ENCODE peak calls at places on chromosomes 12 and 14, in four cellular contexts. I, R, O and D are unnamed samples.

GRCh38 chr12:119839201-119839600 is 37.9 kb downstream of the CIT start:
- DNase-seq in I (no peak), R (no peak), O (no peak), D (no peak)

GRCh38 chr14:24251880-24252288 is 9.5 kb upstream of the TINF2 start:
- DNase-seq in I (no peak), R (no peak), O (no peak), D (no peak)

GRCh38 chr12:95130096-95130495 is 56.7 kb upstream of the NR2C1 start:
- DNase-seq in I (no peak), R (no peak), O (no peak), D (no peak)

GRCh38 chr12:62698701-62699101 is 232.1 kb downstream of the MON2 start:
- DNase-seq in I (no peak), R (no peak), O (no peak), D (no peak)

GRCh38 chr12:32995623-32996022 is 99.0 kb upstream of the PKP2 start:
- DNase-seq in I (no peak), R (no peak), O (no peak), D (no peak)

GRCh38 chr12:119869720-119870119 is 7.4 kb downstream of the CIT start:
- DNase-seq in I (no peak), R (no peak), O (no peak), D (no peak)

GRCh38 chr14:52443506-52443905 is 108.8 kb downstream of the TXNDC16 start:
- DNase-seq in I (no peak), R (no peak), O (no peak), D (no peak)

GRCh38 chr14:71521238-71521637 is 411.0 kb upstream of the RGS6 start:
- DNase-seq in I (no peak), R (no peak), O (no peak), D (no peak)

GRCh38 chr14:73457050-73457934 is 1.1 kb downstream of the NUMB start:
- DNase-seq in I (peak; percentile 54), R (no peak), O (peak; percentile 45), D (peak; percentile 79)

DNA sequence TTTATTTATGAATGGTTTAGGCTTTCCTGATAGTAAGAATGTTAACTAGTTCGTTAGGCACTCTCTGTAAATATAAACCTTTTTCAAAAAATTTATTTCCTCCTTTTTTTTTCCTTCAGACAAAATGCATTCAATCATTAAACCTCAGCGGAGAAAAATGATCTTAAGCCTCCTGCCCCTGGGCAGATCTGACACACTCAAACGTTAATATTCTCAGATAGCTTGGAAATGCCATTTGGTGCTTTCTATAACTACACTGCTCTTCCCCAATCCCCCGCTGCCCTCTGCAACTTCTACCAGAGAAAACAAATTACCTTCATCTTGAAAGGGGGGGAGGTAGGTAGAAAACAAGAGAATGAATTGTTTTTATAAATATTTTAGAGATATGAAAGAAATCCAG is 521.2 kb downstream of the MED13L start:
- DNase-seq in I (no peak), R (no peak), O (no peak), D (no peak)
- H3K4me3 ChIP-seq in I (no peak overlapping the region), R (no peak overlapping the region), O (no peak overlapping the region), D (no peak overlapping the region)

DNA sequence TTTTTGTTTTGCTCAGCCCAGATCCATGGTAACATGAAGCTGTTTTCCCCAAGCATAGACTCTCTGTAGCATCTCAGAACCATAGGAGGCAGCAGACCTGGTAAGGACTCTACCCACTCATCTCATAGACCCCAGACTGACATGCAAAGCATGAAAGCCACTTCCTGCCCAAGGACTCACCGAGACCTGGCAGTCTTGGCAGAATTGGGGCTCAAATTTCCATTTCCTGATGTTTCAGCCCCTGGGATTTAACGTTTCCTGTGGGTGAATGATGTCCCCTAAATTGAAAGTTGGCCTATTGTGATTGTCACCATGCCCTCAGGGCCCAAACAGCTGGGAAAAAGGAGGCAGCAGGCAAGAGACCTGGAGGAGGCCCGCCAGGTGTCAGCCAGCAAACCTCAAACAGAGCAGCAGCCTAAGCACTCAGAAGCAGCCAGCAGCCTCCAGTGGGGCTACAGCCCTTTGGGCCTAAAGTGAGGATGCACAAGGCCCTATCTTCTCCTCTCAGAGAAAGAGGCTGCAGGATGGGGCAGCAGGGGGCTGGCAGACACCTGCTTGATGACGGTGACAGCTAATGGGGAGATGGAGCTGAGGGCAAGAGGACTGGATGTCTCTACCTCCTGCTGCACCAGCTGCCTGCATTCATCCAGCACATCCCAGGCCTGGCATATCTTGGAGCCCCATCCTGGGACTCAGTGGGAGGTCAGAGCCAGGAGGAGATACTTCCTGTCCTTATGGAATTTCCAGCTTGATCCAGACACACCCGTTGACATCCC is 8.5 kb downstream of the KRT85 start:
- DNase-seq in I (no peak), R (peak; percentile 67), O (no peak), D (no peak)
- TF ChIP-seq CTCF in I (no peak), R (peak; percentile 33), O (no peak), D (no peak)

GRCh38 chr14:25436906-25437305 is 387.0 kb upstream of the STXBP6 start:
- DNase-seq in I (no peak), R (no peak), O (no peak), D (no peak)
- H3K9me3 ChIP-seq in I (no peaks in the 10 kb centered on the region), R (no peaks in the 10 kb centered on the region), O (no peaks in the 10 kb centered on the region), D (no peaks in the 10 kb centered on the region)

DNA sequence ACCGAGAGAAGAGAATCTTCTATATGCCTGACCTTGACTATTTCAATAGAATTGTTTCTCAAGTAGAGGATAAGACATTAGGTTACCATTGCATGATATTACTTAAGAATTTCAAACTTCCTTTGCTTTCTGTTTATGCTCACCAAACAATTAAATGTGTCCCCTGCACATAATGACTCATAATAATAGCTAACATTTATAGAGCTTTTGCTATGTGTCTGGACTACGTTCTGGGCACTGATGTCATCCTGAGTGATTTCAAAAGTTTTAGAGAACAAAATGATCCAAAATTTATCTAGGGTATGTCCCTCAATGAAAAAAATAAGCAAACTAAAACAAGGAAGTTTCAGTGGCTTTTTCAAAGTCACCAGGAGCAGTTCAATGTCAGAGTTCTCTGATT is 38.8 kb downstream of the SLC15A5 start:
- DNase-seq in I (no peak), R (no peak), O (no peak), D (no peak)
- H3K4me3 ChIP-seq in I (no peak overlapping the region), R (no peak overlapping the region), O (no peak overlapping the region), D (no peak overlapping the region)